ENCODE peak calls at places on chromosomes 16 and 17, in nine cellular contexts. Y, J, E, Q, X, C, T, W and Z are unnamed samples.

GRCh38 chr17:75407655-75408352 is 2.3 kb upstream of the GRB2 start:
- DNase-seq in T (no peak), Q (no peak), J (no peak), X (no peak), Y (no peak), W (no peak), C (no peak), E (no peak), Z (no peak)

GRCh38 chr16:5309946-5310611 is 212.5 kb upstream of the EEF2KMT start:
- DNase-seq in C (no peak), E (no peak), W (no peak), J (no peak), T (no peak), Q (no peak), Y (no peak), X (no peak), Z (no peak)

GRCh38 chr17:1576500-1576899 is 13.9 kb upstream of the PITPNA start:
- DNase-seq in E (no peak), J (no peak), C (no peak), Q (no peak), T (no peak), Y (no peak), X (no peak), W (no peak), Z (no peak)

GRCh38 chr17:50758989-50759544 is 8.3 kb downstream of the ANKRD40CL start:
- DNase-seq in X (no peak), E (no peak), Q (no peak), T (no peak), C (no peak), Y (no peak), J (no peak), W (no peak), Z (no peak)

GRCh38 chr16:30660424-30661251 is 2.4 kb downstream of the FBRS start:
- DNase-seq in T (peak; percentile 30), Q (no peak), X (no peak), W (no peak), J (peak; percentile 41), C (peak; percentile 41), Y (peak; percentile 91), E (peak; percentile 86), Z (no peak)

GRCh38 chr17:17570207-17570797 is 21.2 kb downstream of the PEMT start:
- DNase-seq in Q (no peak), C (no peak), Y (no peak), X (no peak), E (no peak), J (peak; percentile 12), W (peak; percentile 20), T (peak; percentile 61), Z (no peak)

GRCh38 chr17:67415291-67415690 is 38.2 kb downstream of the PITPNC1 start:
- DNase-seq in Q (no peak), W (no peak), T (no peak), Y (no peak), C (no peak), E (no peak), J (no peak), X (no peak), Z (no peak)

GRCh38 chr16:88527186-88527936 is 42.8 kb upstream of the ZC3H18 start:
- DNase-seq in Y (peak; percentile 48), X (no peak), E (peak; percentile 69), Q (no peak), W (peak; percentile 57), J (peak; percentile 49), T (peak; percentile 64), C (peak; percentile 58), Z (peak; percentile 49)

GRCh38 chr17:69733171-69734014 is 318.9 kb downstream of the MAP2K6 start:
- DNase-seq in J (peak; percentile 86), C (peak; percentile 88), X (no peak), W (no peak), Q (no peak), Y (no peak), E (no peak), T (peak; percentile 87), Z (no peak)

GRCh38 chr17:16293918-16294317 is 59.4 kb downstream of the CENPV start:
- DNase-seq in W (no peak), Q (no peak), T (no peak), E (no peak), Y (no peak), J (no peak), C (no peak), X (no peak), Z (no peak)

GRCh38 chr16:50259334-50260205 is 6.8 kb upstream of the ADCY7 start:
- DNase-seq in W (no peak), X (no peak), Q (no peak), C (peak; percentile 63), T (peak; percentile 31), J (peak; percentile 47), E (no peak), Y (peak; percentile 15), Z (no peak)

GRCh38 chr17:42518755-42519545 is 17.1 kb upstream of the NAGLU start:
- DNase-seq in Y (no peak), X (no peak), W (no peak), C (peak; percentile 77), Q (no peak), E (no peak), T (peak; percentile 47), J (peak; percentile 55), Z (no peak)

GRCh38 chr17:40605301-40605700 is 40.0 kb upstream of the CCR7 start:
- DNase-seq in E (peak; percentile 78), T (no peak), X (no peak), Y (peak; percentile 81), C (no peak), J (no peak), Q (no peak), W (no peak), Z (no peak)

GRCh38 chr16:66262253-66263167 is 104.0 kb upstream of the CDH5 start:
- DNase-seq in C (peak; percentile 69), J (peak; percentile 64), E (no peak), Y (no peak), T (peak; percentile 55), W (no peak), Q (no peak), X (no peak), Z (no peak)

GRCh38 chr16:85120006-85120340 is 7.7 kb upstream of the CIBAR2 start:
- DNase-seq in W (no peak), E (no peak), X (no peak), Q (no peak), C (no peak), Y (no peak), J (no peak), T (no peak), Z (no peak)

GRCh38 chr17:41060052-41060604 is at the start of gene KRTAP2-3:
- DNase-seq in J (peak; percentile 99), C (peak; percentile 87), W (no peak), E (no peak), X (no peak), T (peak; percentile 98), Q (no peak), Y (no peak), Z (no peak)

GRCh38 chr16:5502467-5502869 is 404.9 kb upstream of the EEF2KMT start:
- DNase-seq in W (no peak), E (no peak), Y (no peak), C (no peak), J (peak; percentile 6), Q (no peak), X (peak; percentile 22), T (no peak), Z (no peak)

GRCh38 chr17:3626831-3627565 is 9.1 kb downstream of the SHPK start:
- DNase-seq in J (no peak), X (no peak), W (no peak), T (peak; percentile 45), E (no peak), Q (no peak), C (no peak), Y (no peak), Z (no peak)

GRCh38 chr16:58847902-58848661 is 114.0 kb upstream of the GOT2 start:
- DNase-seq in W (no peak), J (no peak), E (no peak), Q (no peak), X (no peak), C (no peak), Y (no peak), T (peak; percentile 11), Z (no peak)

GRCh38 chr16:86899757-86900156 is 321.4 kb downstream of the FOXL1 start:
- DNase-seq in Y (no peak), J (peak; percentile 74), W (no peak), C (peak; percentile 85), T (peak; percentile 52), X (no peak), Q (no peak), E (no peak), Z (no peak)

GRCh38 chr16:87178977-87179376 is 138.2 kb downstream of the C16orf95 start:
- DNase-seq in J (peak; percentile 74), T (peak; percentile 68), W (no peak), X (peak; percentile 16), Q (no peak), C (peak; percentile 79), E (no peak), Y (no peak), Z (no peak)

GRCh38 chr16:17590711-17591654 is 120.2 kb upstream of the XYLT1 start:
- DNase-seq in T (peak; percentile 66), J (peak; percentile 37), W (no peak), X (no peak), C (no peak), E (peak; percentile 72), Y (peak; percentile 49), Q (no peak), Z (no peak)

GRCh38 chr16:81544691-81545365 is 100.2 kb downstream of the CMIP start:
- DNase-seq in X (no peak), Y (no peak), C (no peak), Q (no peak), W (no peak), E (no peak), J (no peak), T (peak; percentile 54), Z (no peak)

GRCh38 chr17:81685108-81685507 is 1.3 kb downstream of the HGS start:
- DNase-seq in E (peak; percentile 60), X (no peak), Y (peak; percentile 22), C (peak; percentile 68), J (peak; percentile 76), W (no peak), Q (no peak), T (peak; percentile 74), Z (no peak)

GRCh38 chr17:51869387-51869786 is 289.1 kb downstream of the CA10 start:
- DNase-seq in W (no peak), J (peak; percentile 1), C (no peak), E (peak; percentile 5), X (no peak), Y (no peak), T (no peak), Q (no peak), Z (no peak)

GRCh38 chr16:21088646-21089538 is 61.8 kb downstream of the DNAH3 start:
- DNase-seq in E (no peak), X (no peak), Y (no peak), J (peak; percentile 85), T (peak; percentile 73), Q (no peak), C (peak; percentile 38), W (no peak), Z (no peak)

GRCh38 chr17:74951680-74952421 is 16.2 kb downstream of the OTOP3 start:
- DNase-seq in J (no peak), X (no peak), W (no peak), C (no peak), T (no peak), E (no peak), Q (no peak), Y (no peak), Z (no peak)

GRCh38 chr16:81864646-81865382 is 85.7 kb downstream of the PLCG2 start:
- DNase-seq in Y (no peak), C (no peak), X (no peak), J (no peak), Q (no peak), E (no peak), T (no peak), W (no peak), Z (no peak)

GRCh38 chr16:55133654-55134053 is 190.3 kb upstream of the IRX6 start:
- DNase-seq in Q (no peak), C (no peak), T (no peak), Y (no peak), W (no peak), X (no peak), E (no peak), J (no peak), Z (no peak)

GRCh38 chr17:27327397-27327796 is 33.5 kb downstream of the WSB1 start:
- DNase-seq in Q (no peak), W (no peak), Y (no peak), C (no peak), T (no peak), J (no peak), E (no peak), X (no peak), Z (no peak)

GRCh38 chr17:82965371-82965770 is 114.0 kb upstream of the METRNL start:
- DNase-seq in J (no peak), T (no peak), E (no peak), Y (no peak), X (no peak), C (no peak), W (no peak), Q (no peak), Z (no peak)